ENCODE peak calls at places on chromosomes 13 and 19, in four cellular contexts. G is NCI-H2081; P is stimulated activated CD4-positive, alpha-beta T cell treated with anti-CD3 and anti-CD28 coated beads, Interleukin-12 subunit alpha, Interleukin-12 subunit beta, amount 100 ng/mL, for 48 hours; B is effector memory CD4-positive, alpha-beta T cell. Q is an unnamed sample.

GRCh38 chr13:113926951-113927660 is 46.8 kb downstream of the C13orf46 start:
- DNase-seq in G (no peak), P (no peak), B (no peak), Q (no peak)

GRCh38 chr13:30453727-30454126 is 12.0 kb downstream of the HMGB1 start:
- DNase-seq in G (no peak), P (no peak), B (no peak), Q (no peak)

GRCh38 chr19:52923782-52924593 is 760 bp upstream of the ZNF888 start:
- DNase-seq in G (no peak), P (no peak), B (no peak), Q (no peak)

GRCh38 chr19:45498411-45499195 is at the start of gene PPM1N:
- DNase-seq in G (no peak), P (no peak), B (peak; percentile 37), Q (no peak)

GRCh38 chr19:14152713-14153112 is 16.3 kb upstream of the ASF1B start:
- DNase-seq in G (no peak), P (no peak), B (no peak), Q (no peak)

GRCh38 chr13:34391071-34391470 is 551.0 kb upstream of the NBEA start:
- DNase-seq in G (no peak), P (no peak), B (no peak), Q (no peak)

GRCh38 chr13:73989244-73989843 is 144.9 kb downstream of the KLF12 start:
- DNase-seq in G (peak; percentile 36), P (no peak), B (no peak), Q (peak; percentile 11)

GRCh38 chr13:111531505-111531904 is 211.1 kb downstream of the TEX29 start:
- DNase-seq in G (peak; percentile 75), P (no peak), B (no peak), Q (no peak)

GRCh38 chr13:84997858-84998257 is 801.4 kb downstream of the SLITRK6 start:
- DNase-seq in G (no peak), P (no peak), B (no peak), Q (no peak)

GRCh38 chr13:45073809-45074208 is 46.5 kb upstream of the GTF2F2 start:
- DNase-seq in G (no peak), P (no peak), B (no peak), Q (no peak)